ENCODE peak calls at places on chromosomes 6 and 20, in ten cellular contexts. W, U, V, Q, C, A, R, N, Z and D are unnamed samples.

GRCh38 chr6:36964349-36964748 is 9.8 kb downstream of the PI16 start:
- DNase-seq in W (peak), U (no peak), V (no peak), Q (no peak), C (no peak), A (peak), R (no peak), N (no peak), Z (no peak), D (no peak)

GRCh38 chr20:46588532-46589509 is 38.4 kb upstream of the OCSTAMP start:
- DNase-seq in W (no peak), U (no peak), V (no peak), Q (no peak), C (no peak), A (no peak), R (no peak), N (no peak), Z (no peak), D (no peak)

GRCh38 chr6:33952016-33952415 is 148.2 kb upstream of the MLN start:
- DNase-seq in W (peak), U (no peak), V (no peak), Q (no peak), C (no peak), A (no peak), R (no peak), N (no peak), Z (no peak), D (no peak)

GRCh38 chr20:33211817-33212424 is 5.2 kb upstream of the BPIFA3 start:
- DNase-seq in W (no peak), U (peak), V (no peak), Q (peak), C (peak), A (peak), R (no peak), N (peak), Z (peak), D (peak)

GRCh38 chr20:12067686-12068085 is 150.0 kb downstream of the BTBD3 start:
- DNase-seq in W (no peak), U (no peak), V (no peak), Q (no peak), C (no peak), A (no peak), R (no peak), N (no peak), Z (no peak), D (no peak)

GRCh38 chr6:112086744-112087135 is 542 bp downstream of the TUBE1 start:
- DNase-seq in W (no peak), U (no peak), V (no peak), Q (peak), C (peak), A (no peak), R (no peak), N (no peak), Z (peak), D (peak)

GRCh38 chr20:49853640-49854039 is 41.0 kb downstream of the SLC9A8 start:
- DNase-seq in W (no peak), U (no peak), V (no peak), Q (no peak), C (peak), A (peak), R (no peak), N (no peak), Z (peak), D (peak)

GRCh38 chr20:15756001-15756400 is 817.2 kb downstream of the KIF16B start:
- DNase-seq in W (no peak), U (no peak), V (no peak), Q (no peak), C (no peak), A (no peak), R (no peak), N (no peak), Z (no peak), D (no peak)

GRCh38 chr6:33091957-33092356 is 16.2 kb downstream of the HLA-DPB1 start:
- DNase-seq in W (no peak), U (peak), V (peak), Q (peak), C (no peak), A (peak), R (no peak), N (peak), Z (no peak), D (no peak)

GRCh38 chr20:9400371-9401025 is 113.9 kb upstream of the LAMP5 start:
- DNase-seq in W (no peak), U (no peak), V (no peak), Q (no peak), C (no peak), A (no peak), R (no peak), N (no peak), Z (peak), D (peak)

GRCh38 chr20:10178727-10179313 is 39.8 kb upstream of the SNAP25 start:
- DNase-seq in W (no peak), U (no peak), V (no peak), Q (no peak), C (no peak), A (no peak), R (no peak), N (no peak), Z (peak), D (no peak)

GRCh38 chr6:155093430-155093829 is 98.3 kb downstream of the TIAM2 start:
- DNase-seq in W (no peak), U (peak), V (no peak), Q (peak), C (no peak), A (no peak), R (no peak), N (no peak), Z (no peak), D (no peak)

GRCh38 chr6:38272222-38272621 is 367.5 kb downstream of the BTBD9 start:
- DNase-seq in W (no peak), U (no peak), V (no peak), Q (no peak), C (no peak), A (no peak), R (no peak), N (no peak), Z (no peak), D (no peak)

GRCh38 chr20:43322851-43323250 is 133.1 kb upstream of the PTPRT start:
- DNase-seq in W (no peak), U (no peak), V (no peak), Q (peak), C (no peak), A (no peak), R (no peak), N (no peak), Z (peak), D (peak)

GRCh38 chr6:25958700-25959162 is 3.9 kb upstream of the TRIM38 start:
- DNase-seq in W (no peak), U (no peak), V (no peak), Q (no peak), C (no peak), A (no peak), R (no peak), N (no peak), Z (peak), D (no peak)

GRCh38 chr6:119874381-119874780 is 524.8 kb upstream of the MAN1A1 start:
- DNase-seq in W (no peak), U (no peak), V (no peak), Q (no peak), C (no peak), A (no peak), R (no peak), N (no peak), Z (no peak), D (no peak)

GRCh38 chr6:3545156-3545555 is 88.3 kb upstream of the SLC22A23 start:
- DNase-seq in W (no peak), U (no peak), V (no peak), Q (no peak), C (no peak), A (no peak), R (no peak), N (no peak), Z (no peak), D (no peak)

GRCh38 chr6:33079575-33079974 is 3.8 kb downstream of the HLA-DPB1 start:
- DNase-seq in W (no peak), U (no peak), V (no peak), Q (no peak), C (no peak), A (no peak), R (no peak), N (no peak), Z (no peak), D (no peak)

GRCh38 chr20:38892091-38892981 is 33.9 kb upstream of the FAM83D start:
- DNase-seq in W (peak), U (no peak), V (no peak), Q (no peak), C (no peak), A (no peak), R (no peak), N (no peak), Z (no peak), D (no peak)

GRCh38 chr6:108166664-108167448 is 1.0 kb downstream of the NR2E1 start:
- DNase-seq in W (no peak), U (no peak), V (no peak), Q (no peak), C (no peak), A (peak), R (no peak), N (no peak), Z (no peak), D (no peak)

GRCh38 chr6:14732845-14733757 is 512.8 kb upstream of the JARID2 start:
- DNase-seq in W (no peak), U (peak), V (no peak), Q (no peak), C (peak), A (no peak), R (no peak), N (peak), Z (peak), D (peak)